ENCODE peak calls at places on chromosomes 3 and 15, in seven cellular contexts. D is HCT116, F is SK-N-SH, V is HepG2, X is GM12878, E is H1, H is K562. O is an unnamed sample.

GRCh38 chr3:53045107-53045783 is 628 bp downstream of the SFMBT1 start:
- DNase-seq in F (peak; percentile 92), V (no peak), H (peak; percentile 79), X (no peak), E (peak; percentile 59), D (no peak), O (peak; percentile 68)

GRCh38 chr15:81235781-81236507 is 39.3 kb downstream of the IL16 start:
- DNase-seq in V (no peak), X (no peak), H (peak; percentile 16), F (no peak), D (no peak), E (no peak), O (no peak)

GRCh38 chr15:87609474-87609873 is 647.1 kb downstream of the NTRK3 start:
- DNase-seq in F (no peak), D (no peak), V (no peak), X (no peak), E (no peak), H (peak; percentile 33), O (no peak)

GRCh38 chr3:78050276-78051080 is 1010.6 kb downstream of the ROBO2 start:
- DNase-seq in F (no peak), E (no peak), D (no peak), V (no peak), H (no peak), X (no peak), O (no peak)

GRCh38 chr3:45110185-45110833 is 35.9 kb downstream of the CDCP1 start:
- DNase-seq in F (no peak), E (no peak), D (no peak), V (peak; percentile 53), H (no peak), X (no peak), O (no peak)

GRCh38 chr15:90860450-90860849 is 7.9 kb upstream of the FURIN start:
- DNase-seq in D (peak; percentile 49), F (no peak), E (no peak), H (no peak), X (no peak), V (peak; percentile 80), O (no peak)

GRCh38 chr3:120029749-120030148 is 64.5 kb downstream of the GSK3B start:
- DNase-seq in X (no peak), V (no peak), D (no peak), F (no peak), E (no peak), H (no peak), O (no peak)

GRCh38 chr3:1551741-1552140 is 458.9 kb downstream of the CNTN6 start:
- DNase-seq in E (no peak), D (no peak), X (no peak), V (no peak), H (no peak), F (no peak), O (no peak)

GRCh38 chr15:100767002-100767825 is 112.4 kb upstream of the ALDH1A3 start:
- DNase-seq in E (no peak), D (no peak), F (peak; percentile 25), H (no peak), V (no peak), X (no peak), O (no peak)

GRCh38 chr15:91942676-91943417 is 89.3 kb downstream of the SLCO3A1 start:
- DNase-seq in H (no peak), E (no peak), V (peak; percentile 27), D (peak; percentile 28), F (no peak), X (no peak), O (peak; percentile 78)

GRCh38 chr3:53880396-53881345 is 1.3 kb downstream of the ACTR8 start:
- DNase-seq in F (peak; percentile 29), H (no peak), X (no peak), D (no peak), E (no peak), V (peak; percentile 25), O (no peak)

GRCh38 chr15:92822216-92823144 is 77.6 kb upstream of the CHD2 start:
- DNase-seq in H (no peak), F (no peak), D (no peak), X (no peak), V (no peak), E (no peak), O (no peak)

GRCh38 chr3:48655586-48655985 is 7.1 kb downstream of the CELSR3 start:
- DNase-seq in E (no peak), F (no peak), V (no peak), D (no peak), H (no peak), X (no peak), O (no peak)

GRCh38 chr3:48650723-48651122 is 12.0 kb downstream of the CELSR3 start:
- DNase-seq in X (no peak), D (no peak), V (no peak), H (no peak), E (no peak), F (no peak), O (no peak)

GRCh38 chr3:48651763-48652162 is 10.9 kb downstream of the CELSR3 start:
- DNase-seq in E (no peak), V (no peak), X (no peak), H (no peak), D (no peak), F (no peak), O (no peak)

GRCh38 chr3:48655063-48655462 is 7.6 kb downstream of the CELSR3 start:
- DNase-seq in V (no peak), E (no peak), F (no peak), H (no peak), D (no peak), X (no peak), O (no peak)

DNA sequence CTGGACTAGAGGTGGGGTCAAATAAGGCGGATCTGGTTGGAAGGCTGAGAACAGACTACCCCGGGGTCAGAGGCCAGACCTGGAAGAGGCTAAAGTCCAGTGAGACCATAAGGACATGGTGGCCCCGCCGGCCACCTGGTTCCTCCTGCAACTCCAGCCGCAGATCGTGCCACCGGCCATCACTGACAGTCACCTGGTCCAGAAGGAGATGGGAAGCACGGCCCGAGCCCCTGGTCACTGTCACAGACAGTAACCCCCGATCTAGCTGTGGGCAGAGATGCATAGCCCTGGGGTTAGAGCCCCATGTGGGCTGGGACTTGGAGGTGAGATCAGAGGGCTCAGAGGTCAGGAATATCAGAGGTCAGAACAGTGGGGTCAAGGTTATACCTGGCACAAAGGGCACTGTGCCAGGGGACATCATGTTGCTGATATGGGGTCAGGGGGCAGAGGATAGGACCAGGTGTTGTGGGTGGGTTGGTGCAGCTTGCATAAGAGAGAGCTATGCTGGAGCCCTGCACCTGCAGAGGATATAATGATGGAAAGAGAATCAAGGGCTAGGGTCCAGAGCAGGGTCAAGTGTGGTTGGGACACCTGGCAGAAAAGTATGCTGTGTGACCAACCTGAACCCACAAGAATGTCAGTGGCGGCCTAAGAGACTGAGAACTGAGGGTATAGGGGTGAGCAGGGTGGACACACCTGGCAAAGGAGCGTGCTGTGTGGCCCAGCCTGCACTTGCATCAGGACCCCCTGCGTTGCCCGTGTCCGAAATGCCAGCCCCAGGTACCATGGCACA is 9.6 kb downstream of the CELSR3 start:
- DNase-seq in H (no peak), D (no peak), F (no peak), X (no peak), E (no peak), V (no peak), O (no peak)
- TF ChIP-seq JUND in H (no peak), D (no peak), F (no peak), X (no peak), E (no peak), V (no peak), O (no peak)

DNA sequence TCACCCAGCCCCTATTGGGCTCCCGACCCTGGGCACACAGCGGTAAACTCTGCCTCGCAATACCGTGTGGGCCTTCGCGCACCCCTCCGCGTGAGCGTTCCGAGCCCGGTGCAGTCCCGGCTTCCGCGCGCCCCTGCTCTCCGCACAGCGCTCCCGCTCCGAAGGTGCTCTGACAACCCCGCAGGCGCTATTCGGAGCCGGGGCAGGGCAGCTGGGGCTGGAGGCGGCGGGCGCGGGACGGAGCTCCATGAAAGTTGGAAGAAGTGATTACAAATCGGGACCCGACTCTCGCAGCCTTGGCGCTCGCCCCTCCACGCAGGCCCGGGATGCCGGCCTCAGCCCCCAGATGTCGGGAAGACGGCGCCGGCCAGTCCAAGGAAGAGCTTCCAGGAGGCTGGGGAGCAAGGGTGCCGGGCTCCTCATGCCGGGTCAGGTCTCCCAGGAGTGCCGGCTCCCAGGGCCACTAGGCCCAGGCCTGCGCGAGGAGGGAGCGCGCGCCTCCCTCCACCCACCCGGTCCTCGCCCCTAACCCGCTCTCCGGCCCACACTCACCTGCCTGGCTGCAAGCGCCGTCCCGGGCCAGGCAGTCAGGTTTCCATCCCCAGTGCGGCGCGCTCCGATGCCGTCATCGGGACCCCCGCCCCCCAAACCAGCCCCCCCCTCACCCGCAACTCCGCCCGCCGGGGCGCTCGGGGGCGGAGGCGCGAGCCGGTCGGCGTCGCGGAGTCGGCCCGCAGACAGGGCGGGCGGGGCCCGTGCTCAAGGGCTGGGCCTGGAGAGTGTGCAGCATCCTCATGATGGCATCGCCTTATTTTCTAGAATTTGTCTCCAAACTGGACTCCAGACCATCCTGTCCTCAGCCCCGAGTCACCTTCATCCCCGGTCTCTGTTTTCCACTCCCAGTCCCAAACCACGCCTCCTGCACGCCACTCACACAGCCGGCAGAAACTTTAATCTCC is at the start of gene KIF7:
- DNase-seq in H (peak; percentile 73), X (no peak), D (no peak), V (peak; percentile 32), E (peak; percentile 87), F (peak; percentile 98), O (peak; percentile 88)
- TF ChIP-seq JUND in H (no peak), X (no peak), D (no peak), V (no peak), E (no peak), F (no peak), O (no peak)

DNA sequence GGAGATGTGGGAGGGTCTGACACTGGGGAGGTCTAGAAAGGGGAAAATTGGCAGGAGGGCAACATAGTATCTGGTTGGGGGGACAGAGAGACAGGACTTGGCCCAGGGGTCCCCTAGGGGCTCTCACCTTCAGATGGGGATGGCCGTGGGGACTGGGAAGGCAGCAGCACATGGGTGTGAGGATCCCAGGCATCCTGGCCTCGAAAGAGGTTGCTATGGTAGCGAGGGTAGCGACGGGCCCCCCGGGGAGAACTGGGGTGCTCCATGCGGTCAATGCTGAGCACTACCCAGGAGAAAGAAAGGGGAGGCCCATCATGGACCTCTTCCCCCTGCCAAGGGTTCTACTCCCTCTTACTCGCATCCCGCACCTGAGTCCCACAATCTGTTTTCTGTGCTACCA is 12.5 kb upstream of the SLC26A6 start:
- DNase-seq in F (no peak), X (no peak), D (no peak), H (no peak), E (no peak), V (no peak), O (no peak)
- TF ChIP-seq JUND in F (no peak), X (no peak), D (no peak), H (no peak), E (no peak), V (no peak), O (no peak)

GRCh38 chr3:169673521-169673920 is 10.0 kb upstream of the MECOM start:
- DNase-seq in H (no peak), V (no peak), F (no peak), E (no peak), X (no peak), D (no peak), O (no peak)
- TF ChIP-seq JUND in H (no peak), V (no peak), F (no peak), E (no peak), X (no peak), D (no peak), O (no peak)

O was measured in T47D.